ENCODE peak calls at places on chromosomes 5 and 9, in seven cellular contexts. One of them, this sample, is unnamed.

GRCh38 chr5:172593721-172594120 is 47.3 kb upstream of the NEURL1B start:
- DNase-seq in endothelial cell: no peak
- DNase-seq in pancreas: no peak
- DNase-seq in tibial nerve: no peak
- DNase-seq in Calu3: no peak
- DNase-seq in lower lobe of right lung: no peak
- DNase-seq in upper lobe of left lung: no peak
- DNase-seq in this sample: no peak

GRCh38 chr5:72005676-72006075 is 101.6 kb upstream of the MAP1B start:
- DNase-seq in pancreas: no peak
- DNase-seq in endothelial cell: no peak
- DNase-seq in upper lobe of left lung: no peak
- DNase-seq in lower lobe of right lung: no peak
- DNase-seq in tibial nerve: no peak
- DNase-seq in Calu3: peak
- DNase-seq in this sample: no peak

GRCh38 chr9:127694890-127695735 is 11.7 kb upstream of the CFAP157 start:
- DNase-seq in Calu3: no peak
- DNase-seq in pancreas: no peak
- DNase-seq in upper lobe of left lung: no peak
- DNase-seq in lower lobe of right lung: no peak
- DNase-seq in endothelial cell: no peak
- DNase-seq in tibial nerve: no peak
- DNase-seq in this sample: no peak

GRCh38 chr5:143001764-143002351 is 231.7 kb downstream of the ARHGAP26 start:
- DNase-seq in Calu3: no peak
- DNase-seq in pancreas: no peak
- DNase-seq in tibial nerve: no peak
- DNase-seq in lower lobe of right lung: no peak
- DNase-seq in endothelial cell: no peak
- DNase-seq in upper lobe of left lung: no peak
- DNase-seq in this sample: no peak

GRCh38 chr9:18238752-18239151 is 235.2 kb upstream of the ADAMTSL1 start:
- DNase-seq in Calu3: no peak
- DNase-seq in pancreas: no peak
- DNase-seq in endothelial cell: no peak
- DNase-seq in upper lobe of left lung: no peak
- DNase-seq in tibial nerve: no peak
- DNase-seq in lower lobe of right lung: no peak
- DNase-seq in this sample: no peak

GRCh38 chr5:54738118-54738972 is 220.8 kb downstream of the SNX18 start:
- DNase-seq in upper lobe of left lung: peak
- DNase-seq in pancreas: peak
- DNase-seq in endothelial cell: no peak
- DNase-seq in Calu3: peak
- DNase-seq in tibial nerve: peak
- DNase-seq in lower lobe of right lung: peak
- DNase-seq in this sample: no peak

GRCh38 chr5:72556351-72557146 is 49.3 kb upstream of the ZNF366 start:
- DNase-seq in Calu3: peak
- DNase-seq in lower lobe of right lung: peak
- DNase-seq in pancreas: peak
- DNase-seq in upper lobe of left lung: peak
- DNase-seq in endothelial cell: peak
- DNase-seq in tibial nerve: peak
- DNase-seq in this sample: peak

GRCh38 chr5:64160196-64160595 is 5.4 kb upstream of the RNF180 start:
- DNase-seq in endothelial cell: no peak
- DNase-seq in upper lobe of left lung: no peak
- DNase-seq in pancreas: no peak
- DNase-seq in tibial nerve: no peak
- DNase-seq in Calu3: no peak
- DNase-seq in lower lobe of right lung: no peak
- DNase-seq in this sample: no peak

GRCh38 chr5:88092358-88092757 is 176.3 kb downstream of the TMEM161B start:
- DNase-seq in endothelial cell: no peak
- DNase-seq in lower lobe of right lung: no peak
- DNase-seq in pancreas: no peak
- DNase-seq in Calu3: no peak
- DNase-seq in upper lobe of left lung: no peak
- DNase-seq in tibial nerve: no peak
- DNase-seq in this sample: no peak

GRCh38 chr5:65482727-65483473 is 1.2 kb upstream of the ADAMTS6 start:
- DNase-seq in pancreas: no peak
- DNase-seq in upper lobe of left lung: no peak
- DNase-seq in Calu3: no peak
- DNase-seq in tibial nerve: peak
- DNase-seq in endothelial cell: peak
- DNase-seq in lower lobe of right lung: no peak
- DNase-seq in this sample: no peak

GRCh38 chr5:140152610-140152999 is 22.4 kb upstream of the CYSTM1 start:
- DNase-seq in endothelial cell: no peak
- DNase-seq in Calu3: no peak
- DNase-seq in upper lobe of left lung: no peak
- DNase-seq in pancreas: no peak
- DNase-seq in tibial nerve: no peak
- DNase-seq in lower lobe of right lung: no peak
- DNase-seq in this sample: no peak

GRCh38 chr5:69528609-69529008 is 31.4 kb upstream of the GTF2H2C start:
- DNase-seq in Calu3: no peak
- DNase-seq in pancreas: no peak
- DNase-seq in endothelial cell: no peak
- DNase-seq in tibial nerve: no peak
- DNase-seq in lower lobe of right lung: no peak
- DNase-seq in upper lobe of left lung: no peak
- DNase-seq in this sample: no peak

GRCh38 chr9:115369322-115369957 is 251.5 kb upstream of the TNC start:
- DNase-seq in pancreas: no peak
- DNase-seq in lower lobe of right lung: no peak
- DNase-seq in tibial nerve: no peak
- DNase-seq in Calu3: no peak
- DNase-seq in upper lobe of left lung: no peak
- DNase-seq in endothelial cell: no peak
- DNase-seq in this sample: no peak

GRCh38 chr9:110571801-110572490 is 7.6 kb downstream of the SVEP1 start:
- DNase-seq in tibial nerve: no peak
- DNase-seq in upper lobe of left lung: no peak
- DNase-seq in lower lobe of right lung: no peak
- DNase-seq in Calu3: no peak
- DNase-seq in pancreas: no peak
- DNase-seq in endothelial cell: no peak
- DNase-seq in this sample: no peak

GRCh38 chr5:106174903-106175302 is 1495.8 kb downstream of the EFNA5 start:
- DNase-seq in upper lobe of left lung: no peak
- DNase-seq in endothelial cell: no peak
- DNase-seq in tibial nerve: no peak
- DNase-seq in Calu3: no peak
- DNase-seq in lower lobe of right lung: no peak
- DNase-seq in pancreas: no peak
- DNase-seq in this sample: no peak

GRCh38 chr5:179268966-179269693 is 76.1 kb downstream of the ADAMTS2 start:
- DNase-seq in tibial nerve: no peak
- DNase-seq in endothelial cell: no peak
- DNase-seq in Calu3: no peak
- DNase-seq in upper lobe of left lung: peak
- DNase-seq in pancreas: no peak
- DNase-seq in lower lobe of right lung: no peak
- DNase-seq in this sample: no peak

GRCh38 chr9:109145062-109145461 is 22.0 kb downstream of the FRRS1L start:
- DNase-seq in Calu3: no peak
- DNase-seq in tibial nerve: no peak
- DNase-seq in endothelial cell: no peak
- DNase-seq in lower lobe of right lung: no peak
- DNase-seq in pancreas: no peak
- DNase-seq in upper lobe of left lung: no peak
- DNase-seq in this sample: no peak

GRCh38 chr5:4097194-4097593 is 501.6 kb downstream of the IRX1 start:
- DNase-seq in pancreas: no peak
- DNase-seq in tibial nerve: no peak
- DNase-seq in endothelial cell: no peak
- DNase-seq in upper lobe of left lung: no peak
- DNase-seq in lower lobe of right lung: no peak
- DNase-seq in Calu3: no peak
- DNase-seq in this sample: no peak
- TF ChIP-seq CTCF in pancreas: no peak
- TF ChIP-seq CTCF in tibial nerve: no peak
- TF ChIP-seq CTCF in endothelial cell: no peak
- TF ChIP-seq CTCF in upper lobe of left lung: no peak
- TF ChIP-seq CTCF in lower lobe of right lung: no peak
- TF ChIP-seq CTCF in Calu3: no peak
- TF ChIP-seq CTCF in this sample: no peak

DNA sequence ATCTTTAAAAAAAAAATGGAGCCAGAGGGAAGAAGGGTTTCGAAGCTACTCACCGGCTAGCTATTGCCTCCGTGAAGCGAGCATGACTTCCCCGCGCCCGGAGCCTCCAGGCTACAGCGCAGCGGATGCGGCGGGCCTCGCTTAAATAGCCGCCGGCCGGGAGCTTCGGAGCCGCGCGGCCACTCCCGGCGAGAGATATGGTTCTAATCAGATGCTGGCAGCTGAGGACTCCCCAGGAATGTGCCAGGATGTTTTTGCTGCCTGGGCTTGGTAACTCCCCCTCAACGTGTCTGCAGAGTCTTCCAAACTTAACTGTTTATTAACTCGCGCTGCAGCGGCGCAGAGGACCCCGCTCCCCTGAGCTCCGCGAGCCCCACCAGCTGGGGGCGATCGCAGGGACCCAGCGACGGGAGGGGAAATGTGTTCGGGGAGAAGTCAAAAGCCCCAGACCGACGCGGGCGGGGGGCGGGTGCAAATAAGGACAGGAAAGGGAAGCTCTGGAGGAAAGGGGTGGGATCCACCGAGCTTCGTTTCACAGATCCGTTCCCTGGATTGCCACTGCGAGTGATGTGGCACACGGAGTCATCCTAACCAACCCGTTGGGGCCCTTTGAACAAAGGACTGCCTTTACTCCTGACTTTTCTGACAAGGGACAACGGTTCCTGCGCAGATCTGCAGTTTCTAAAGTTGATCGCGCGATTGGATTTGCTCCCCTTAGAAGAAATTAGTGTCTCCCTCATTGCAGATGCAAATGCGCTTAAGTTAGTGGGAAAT is at the start of gene DAB2:
- DNase-seq in Calu3: peak
- DNase-seq in endothelial cell: peak
- DNase-seq in upper lobe of left lung: peak
- DNase-seq in lower lobe of right lung: peak
- DNase-seq in tibial nerve: peak
- DNase-seq in pancreas: peak
- DNase-seq in this sample: peak
- TF ChIP-seq CTCF in Calu3: peak
- TF ChIP-seq CTCF in endothelial cell: peak
- TF ChIP-seq CTCF in upper lobe of left lung: peak
- TF ChIP-seq CTCF in lower lobe of right lung: peak
- TF ChIP-seq CTCF in tibial nerve: peak
- TF ChIP-seq CTCF in pancreas: no peak
- TF ChIP-seq CTCF in this sample: peak

GRCh38 chr9:21570643-21571275 is 88.6 kb upstream of the IFNE start:
- DNase-seq in Calu3: no peak
- DNase-seq in upper lobe of left lung: no peak
- DNase-seq in pancreas: no peak
- DNase-seq in tibial nerve: no peak
- DNase-seq in endothelial cell: no peak
- DNase-seq in lower lobe of right lung: no peak
- DNase-seq in this sample: no peak
- TF ChIP-seq CTCF in Calu3: no peak
- TF ChIP-seq CTCF in upper lobe of left lung: no peak
- TF ChIP-seq CTCF in pancreas: no peak
- TF ChIP-seq CTCF in tibial nerve: no peak
- TF ChIP-seq CTCF in endothelial cell: no peak
- TF ChIP-seq CTCF in lower lobe of right lung: no peak
- TF ChIP-seq CTCF in this sample: no peak

GRCh38 chr9:71632771-71633170 is 135.5 kb downstream of the CEMIP2 start:
- DNase-seq in pancreas: no peak
- DNase-seq in Calu3: no peak
- DNase-seq in upper lobe of left lung: no peak
- DNase-seq in endothelial cell: no peak
- DNase-seq in lower lobe of right lung: no peak
- DNase-seq in tibial nerve: no peak
- DNase-seq in this sample: no peak

GRCh38 chr9:71637433-71637832 is 130.9 kb downstream of the CEMIP2 start:
- DNase-seq in Calu3: no peak
- DNase-seq in lower lobe of right lung: no peak
- DNase-seq in tibial nerve: no peak
- DNase-seq in upper lobe of left lung: no peak
- DNase-seq in pancreas: no peak
- DNase-seq in endothelial cell: no peak
- DNase-seq in this sample: no peak

GRCh38 chr9:71637926-71638325 is 130.4 kb downstream of the CEMIP2 start:
- DNase-seq in endothelial cell: no peak
- DNase-seq in pancreas: no peak
- DNase-seq in tibial nerve: no peak
- DNase-seq in lower lobe of right lung: no peak
- DNase-seq in upper lobe of left lung: no peak
- DNase-seq in Calu3: no peak
- DNase-seq in this sample: no peak

GRCh38 chr9:71636143-71636839 is 132.0 kb downstream of the CEMIP2 start:
- DNase-seq in endothelial cell: no peak
- DNase-seq in tibial nerve: no peak
- DNase-seq in lower lobe of right lung: no peak
- DNase-seq in pancreas: no peak
- DNase-seq in upper lobe of left lung: no peak
- DNase-seq in Calu3: no peak
- DNase-seq in this sample: no peak

DNA sequence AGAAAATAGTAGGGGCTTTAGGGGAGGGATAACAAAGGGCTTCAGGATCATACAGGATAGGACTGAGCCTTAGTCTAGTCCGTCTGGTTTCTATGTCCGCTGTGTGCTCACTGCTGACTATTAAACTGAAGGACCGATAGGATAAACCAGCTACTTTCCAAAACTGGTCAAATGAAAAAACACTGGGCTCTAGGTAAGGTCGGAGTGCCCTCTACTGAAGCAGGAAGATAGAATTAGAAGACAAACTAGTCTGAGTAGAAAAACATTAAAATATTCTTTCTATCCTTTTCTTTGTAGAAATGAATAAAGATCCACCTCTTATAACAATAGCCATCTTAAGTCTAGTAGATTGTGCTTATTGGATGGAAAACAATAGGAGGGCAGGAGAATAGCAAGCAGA is 133.6 kb downstream of the CEMIP2 start:
- DNase-seq in pancreas: no peak
- DNase-seq in tibial nerve: no peak
- DNase-seq in endothelial cell: no peak
- DNase-seq in lower lobe of right lung: no peak
- DNase-seq in upper lobe of left lung: no peak
- DNase-seq in Calu3: no peak
- DNase-seq in this sample: no peak
- TF ChIP-seq CTCF in pancreas: no peak
- TF ChIP-seq CTCF in tibial nerve: no peak
- TF ChIP-seq CTCF in endothelial cell: no peak
- TF ChIP-seq CTCF in lower lobe of right lung: no peak
- TF ChIP-seq CTCF in upper lobe of left lung: no peak
- TF ChIP-seq CTCF in Calu3: no peak
- TF ChIP-seq CTCF in this sample: no peak